ENCODE peak calls at places on chromosomes 6 and 20, in four cellular contexts. G is Panc1, L is gastrocnemius medialis, Y is endothelial cell of umbilical vein. I is an unnamed sample.

GRCh38 chr20:48926267-48926666 is 4.8 kb downstream of the ARFGEF2 start:
- DNase-seq in Y (no peak), G (no peak), L (no peak), I (no peak)

GRCh38 chr6:22071655-22072054 is 225.2 kb downstream of the PRL start:
- DNase-seq in G (no peak), L (peak), Y (peak), I (peak)

GRCh38 chr6:44043479-44044153 is 83.6 kb downstream of the MRPL14 start:
- DNase-seq in G (no peak), Y (no peak), L (no peak), I (no peak)

GRCh38 chr6:109454483-109455160 is 950 bp downstream of the MICAL1 start:
- DNase-seq in G (no peak), L (no peak), Y (no peak), I (peak)

GRCh38 chr20:34374209-34374749 is 11.2 kb downstream of the ITCH start:
- DNase-seq in G (no peak), L (no peak), Y (no peak), I (no peak)

GRCh38 chr20:53142651-53143177 is 170.6 kb downstream of the TSHZ2 start:
- DNase-seq in L (no peak), G (no peak), Y (no peak), I (no peak)

GRCh38 chr6:83124553-83124952 is 57.1 kb downstream of the DOP1A start:
- DNase-seq in Y (no peak), G (no peak), L (no peak), I (no peak)

GRCh38 chr20:64052987-64053840 is 3.8 kb upstream of the SOX18 start:
- DNase-seq in L (no peak), G (no peak), Y (no peak), I (no peak)

GRCh38 chr6:137234505-137234863 is 15.3 kb upstream of the IFNGR1 start:
- DNase-seq in L (no peak), G (no peak), Y (no peak), I (no peak)

GRCh38 chr20:35663516-35663812 is 1.2 kb downstream of the CPNE1 start:
- DNase-seq in G (no peak), L (no peak), Y (no peak), I (no peak)

GRCh38 chr6:152046118-152046517 is 238.6 kb downstream of the ESR1 start:
- DNase-seq in G (no peak), L (no peak), Y (no peak), I (no peak)

GRCh38 chr20:52267418-52267817 is 75.8 kb upstream of the ZFP64 start:
- DNase-seq in L (no peak), G (no peak), Y (no peak), I (no peak)

GRCh38 chr6:99424761-99425646 is at the start of gene PNISR:
- DNase-seq in G (peak), L (peak), Y (peak), I (peak)

GRCh38 chr6:99426454-99426762 is 1.3 kb upstream of the PNISR start:
- DNase-seq in G (no peak), L (no peak), Y (no peak), I (no peak)

GRCh38 chr6:99425647-99426453 is 742 bp upstream of the PNISR start:
- DNase-seq in Y (peak), G (peak), L (peak), I (peak)

GRCh38 chr6:99422912-99423311 is 2.2 kb downstream of the PNISR start:
- DNase-seq in L (no peak), Y (no peak), G (no peak), I (no peak)

DNA sequence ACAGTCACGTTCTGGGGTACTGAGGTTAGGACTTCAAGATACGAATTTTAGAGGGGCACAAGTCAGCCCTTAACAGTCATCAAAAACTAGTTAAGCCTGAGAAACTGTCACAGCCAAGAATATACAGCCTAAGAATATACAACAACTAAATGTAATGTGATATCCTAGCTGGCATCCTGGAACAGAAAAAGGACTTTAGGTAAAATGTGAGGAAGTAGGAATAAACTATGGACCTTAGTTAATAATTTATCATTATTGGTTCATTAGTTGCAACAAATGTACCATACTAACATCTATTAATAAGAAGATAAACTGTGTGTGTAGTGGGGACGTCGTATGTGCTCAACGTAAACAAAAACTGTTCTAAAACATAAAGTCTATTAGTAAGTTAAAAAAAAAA is 1.1 kb downstream of the PNISR start:
- DNase-seq in G (no peak), Y (no peak), L (no peak), I (no peak)
- H3K4me3 ChIP-seq in G (peak), Y (peak), L (peak), I (peak)

DNA sequence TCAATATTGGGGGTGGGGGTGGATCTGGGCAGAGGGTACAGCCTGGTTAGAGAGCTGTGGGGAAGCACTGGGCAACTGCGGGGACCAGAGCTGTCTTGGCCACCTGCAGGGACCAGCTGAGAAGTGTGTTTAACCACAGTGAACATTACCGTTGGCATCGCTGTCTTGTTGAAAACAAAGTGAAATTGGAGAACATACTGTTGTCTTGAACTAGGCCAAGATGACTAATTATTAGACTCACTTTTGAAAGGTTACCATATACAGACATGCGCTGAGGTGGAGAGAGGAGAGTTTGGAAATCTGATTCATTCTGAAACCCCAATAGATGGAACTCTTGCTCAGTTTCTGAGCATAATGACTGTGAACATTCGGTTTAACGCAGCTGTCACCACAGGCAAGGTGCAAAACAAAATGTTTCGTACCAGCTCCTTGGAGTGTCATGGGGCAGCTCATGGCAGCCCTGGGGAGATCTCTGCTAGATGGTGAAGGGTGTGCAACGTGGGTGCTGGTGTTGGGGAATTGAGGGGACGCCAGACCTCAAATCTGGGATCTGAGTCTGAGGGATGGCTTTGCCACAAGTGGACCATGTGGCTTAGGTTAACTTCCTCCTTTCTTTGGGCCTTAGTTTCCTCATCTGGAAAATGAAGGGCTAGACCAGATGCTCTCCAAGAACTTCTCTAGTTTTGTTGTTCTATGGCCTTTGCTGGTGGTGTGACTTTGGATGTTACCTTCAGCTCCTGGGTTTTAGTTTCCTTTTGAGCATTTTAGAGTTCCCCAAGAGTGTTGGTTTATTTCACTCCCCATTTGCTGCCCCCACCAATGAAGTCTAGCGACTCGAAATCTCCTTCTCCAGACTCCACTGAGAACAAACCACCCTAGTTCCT is 24.6 kb upstream of the GTSF1L start:
- DNase-seq in G (no peak), L (no peak), Y (no peak), I (no peak)
- TF ChIP-seq CTCF in G (no peak), L (no peak), Y (no peak), I (no peak)

GRCh38 chr6:13304580-13305255 is 23.6 kb downstream of the TBC1D7 start:
- DNase-seq in G (no peak), Y (no peak), L (no peak), I (no peak)

GRCh38 chr6:13303668-13304017 is 24.7 kb downstream of the TBC1D7 start:
- DNase-seq in Y (peak), G (no peak), L (peak), I (peak)

GRCh38 chr6:13302291-13302690 is 26.0 kb downstream of the TBC1D7 start:
- DNase-seq in G (no peak), Y (no peak), L (no peak), I (no peak)

GRCh38 chr6:13304101-13304500 is 24.2 kb downstream of the TBC1D7 start:
- DNase-seq in Y (no peak), G (no peak), L (no peak), I (no peak)

GRCh38 chr6:13302751-13303667 is 25.3 kb downstream of the TBC1D7 start:
- DNase-seq in G (peak), L (peak), Y (peak), I (peak)
- H3K4me3 ChIP-seq in G (no peak), L (peak), Y (peak), I (peak)

DNA sequence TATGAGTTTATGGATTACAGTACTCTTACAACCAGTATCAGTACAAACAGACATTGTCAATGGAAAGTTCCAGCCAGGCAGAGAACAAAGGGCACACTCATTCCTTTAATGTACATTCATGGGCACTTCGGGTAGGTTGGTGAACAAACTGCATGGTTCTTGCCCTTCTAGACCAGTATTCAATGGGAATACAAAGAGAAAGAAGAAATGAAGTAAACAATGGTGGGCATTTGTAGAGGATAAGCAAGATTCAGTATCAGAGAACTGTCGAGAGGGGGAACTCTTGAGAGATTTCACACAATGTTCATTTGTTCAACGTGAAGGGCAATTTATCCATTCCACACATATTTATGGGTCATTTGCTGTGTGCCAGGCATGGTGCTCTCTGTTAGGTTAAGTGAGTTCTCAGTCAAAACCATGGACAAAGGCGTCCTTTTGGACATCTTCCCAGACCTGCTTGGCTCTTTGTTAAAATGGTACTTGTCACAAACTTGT is 714.8 kb downstream of the DHX35 start:
- DNase-seq in L (no peak), Y (peak), G (no peak), I (no peak)
- TF ChIP-seq CTCF in L (no peak), Y (peak), G (peak), I (no peak)

GRCh38 chr6:105678516-105678915 is 275.6 kb upstream of the PREP start:
- DNase-seq in L (no peak), Y (no peak), G (no peak), I (no peak)

GRCh38 chr6:105676837-105677236 is 274.0 kb upstream of the PREP start:
- DNase-seq in G (no peak), Y (no peak), L (no peak), I (no peak)

GRCh38 chr6:105680131-105680530 is 277.2 kb upstream of the PREP start:
- DNase-seq in G (no peak), Y (no peak), L (no peak), I (no peak)

GRCh38 chr6:105675715-105676397 is 273.0 kb upstream of the PREP start:
- DNase-seq in Y (no peak), G (peak), L (no peak), I (no peak)

GRCh38 chr6:105677671-105678475 is 275.0 kb upstream of the PREP start:
- DNase-seq in L (no peak), Y (no peak), G (no peak), I (no peak)
- H3K4me3 ChIP-seq in L (no peak), Y (no peak), G (no peak), I (no peak)

GRCh38 chr20:2086177-2086979 is 15.2 kb upstream of the STK35 start:
- DNase-seq in Y (no peak), G (no peak), L (no peak), I (no peak)
- TF ChIP-seq CTCF in Y (no peak), G (peak), L (no peak), I (no peak)

DNA sequence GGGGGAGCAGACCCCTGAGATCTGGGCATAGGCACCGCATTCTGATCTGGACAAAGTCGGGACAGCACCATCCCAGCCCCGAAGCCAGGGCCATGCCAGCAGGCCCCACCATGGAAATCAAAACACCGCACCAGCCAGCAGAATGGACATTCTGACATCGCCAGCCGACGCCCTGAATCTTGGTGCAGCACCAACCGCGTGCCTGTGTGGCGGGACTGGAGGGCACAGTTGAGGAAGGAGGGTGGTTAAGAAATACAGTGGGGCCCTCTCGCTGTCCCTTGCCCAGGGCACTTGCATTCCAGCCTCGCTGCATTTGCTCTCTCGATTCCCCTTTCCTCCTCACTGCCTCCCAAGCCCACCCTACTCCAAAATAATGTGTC is 2.0 kb downstream of the NNAT start:
- DNase-seq in G (no peak), Y (no peak), L (peak), I (no peak)
- H3K4me3 ChIP-seq in G (no peak), Y (no peak), L (peak), I (no peak)

DNA sequence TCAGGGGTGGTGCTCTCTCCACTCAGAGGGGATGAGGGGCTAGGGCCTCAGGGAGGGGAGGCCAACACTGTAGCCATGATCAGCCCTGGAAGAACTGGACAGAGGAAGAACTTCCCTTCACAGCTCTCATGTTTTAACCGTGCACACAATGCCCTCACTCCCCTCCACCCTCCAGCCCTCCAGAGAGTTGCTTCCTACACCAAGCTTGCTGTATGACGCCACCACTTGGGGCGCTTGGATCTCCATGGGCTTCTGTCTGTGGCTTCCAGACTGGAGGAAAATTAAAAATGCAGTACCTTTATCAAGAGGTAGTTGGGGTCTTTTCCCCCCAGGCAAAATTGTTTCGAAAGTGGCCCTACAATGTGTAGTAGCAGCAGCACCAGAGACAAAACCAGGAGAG is 48.4 kb downstream of the ARHGAP40 start:
- DNase-seq in G (no peak), Y (no peak), L (no peak), I (no peak)
- TF ChIP-seq CTCF in G (no peak), Y (no peak), L (no peak), I (no peak)

DNA sequence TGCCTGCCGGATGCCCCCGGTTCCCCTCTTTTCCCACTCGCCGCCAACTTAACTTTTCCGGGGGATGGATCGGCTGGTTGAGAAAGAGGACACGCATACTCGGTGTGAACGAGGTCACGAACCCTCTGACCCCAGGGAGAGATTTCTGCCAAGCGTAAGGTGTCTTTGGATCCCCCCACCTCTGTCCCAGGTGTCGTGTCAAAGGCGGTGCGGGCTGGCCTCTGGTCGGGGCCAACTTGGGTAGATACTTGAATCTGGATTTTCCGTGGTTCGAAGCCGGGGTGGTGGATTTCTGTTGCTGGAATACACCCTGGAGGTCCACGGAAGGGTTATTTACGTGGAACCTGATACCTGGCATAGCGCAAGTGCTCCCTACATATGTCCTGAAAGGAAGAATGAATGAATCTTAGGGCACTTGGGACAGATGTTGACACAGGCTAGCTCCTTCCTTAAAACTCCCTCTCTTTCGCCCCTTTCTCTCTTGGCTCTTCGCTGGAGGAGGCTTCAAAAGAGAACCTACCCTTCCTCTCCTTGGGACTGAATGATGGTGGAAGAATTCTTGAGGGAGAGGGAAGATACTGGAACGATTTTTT is 1.0 kb downstream of the DOK5 start:
- DNase-seq in L (no peak), Y (no peak), G (no peak), I (no peak)
- H3K4me3 ChIP-seq in L (peak), Y (peak), G (peak), I (peak)

I was measured in tibial artery.